ENCODE peak calls at places on chromosome X, in seven cellular contexts. F is left ventricle myocardium inferior, U is AG10803, B is GM12865, W is lower lobe of right lung, A is choroid plexus epithelial cell, K is coronary artery. J is an unnamed sample.

GRCh38 chrX:148552775-148553174 is 52.4 kb downstream of the AFF2 start:
- DNase-seq in F (no peak), U (no peak), B (peak), W (no peak), A (peak), K (no peak), J (no peak)

GRCh38 chrX:39507617-39508299 is 590.0 kb downstream of the BCOR start:
- DNase-seq in F (no peak), U (no peak), B (no peak), W (no peak), A (no peak), K (no peak), J (no peak)

GRCh38 chrX:150324035-150324728 is 38.9 kb upstream of the MAMLD1 start:
- DNase-seq in F (no peak), U (peak), B (no peak), W (no peak), A (peak), K (no peak), J (no peak)

GRCh38 chrX:138917781-138918180 is 206.3 kb upstream of the FGF13 start:
- DNase-seq in F (no peak), U (peak), B (no peak), W (no peak), A (peak), K (no peak), J (no peak)

GRCh38 chrX:49040376-49040955 is 2.7 kb downstream of the TFE3 start:
- DNase-seq in F (no peak), U (peak), B (no peak), W (no peak), A (peak), K (no peak), J (no peak)

GRCh38 chrX:148609766-148610698 is 109.6 kb downstream of the AFF2 start:
- DNase-seq in F (no peak), U (no peak), B (peak), W (no peak), A (no peak), K (no peak), J (no peak)

GRCh38 chrX:17441965-17442364 is 67.0 kb downstream of the NHS start:
- DNase-seq in F (no peak), U (peak), B (no peak), W (no peak), A (no peak), K (no peak), J (no peak)

GRCh38 chrX:140672840-140673731 is 36.5 kb upstream of the LINC00632 start:
- DNase-seq in F (no peak), U (no peak), B (no peak), W (no peak), A (no peak), K (no peak), J (no peak)

GRCh38 chrX:26851981-26852380 is 611.2 kb downstream of the PPP4R3C start:
- DNase-seq in F (no peak), U (no peak), B (no peak), W (no peak), A (peak), K (no peak), J (no peak)

DNA sequence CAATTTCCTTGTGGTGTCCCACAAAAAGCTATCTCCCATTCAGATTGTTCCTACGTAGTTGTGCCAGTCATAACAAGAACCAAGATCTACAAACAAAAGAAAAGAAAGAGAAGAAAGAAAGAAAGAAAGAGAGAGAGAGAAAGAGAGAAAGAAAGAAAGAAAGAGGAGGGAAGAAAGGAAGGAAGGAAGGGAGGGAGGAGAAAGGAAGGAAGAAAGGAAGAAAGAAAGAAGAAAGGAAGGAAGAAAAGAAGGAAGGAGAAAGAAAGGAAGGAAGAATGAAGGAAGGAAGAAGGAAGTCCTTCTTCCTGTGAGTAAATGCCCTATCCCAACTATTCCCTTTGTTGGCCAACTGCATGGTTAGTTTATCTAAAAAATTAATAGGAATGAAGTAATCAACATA is 366.0 kb downstream of the DHRSX start:
- DNase-seq in F (no peak), U (no peak), B (no peak), W (no peak), A (no peak), K (no peak), J (no peak)
- TF ChIP-seq CTCF in F (no peak), U (no peak), B (no peak), W (no peak), A (no peak), K (no peak), J (no peak)

DNA sequence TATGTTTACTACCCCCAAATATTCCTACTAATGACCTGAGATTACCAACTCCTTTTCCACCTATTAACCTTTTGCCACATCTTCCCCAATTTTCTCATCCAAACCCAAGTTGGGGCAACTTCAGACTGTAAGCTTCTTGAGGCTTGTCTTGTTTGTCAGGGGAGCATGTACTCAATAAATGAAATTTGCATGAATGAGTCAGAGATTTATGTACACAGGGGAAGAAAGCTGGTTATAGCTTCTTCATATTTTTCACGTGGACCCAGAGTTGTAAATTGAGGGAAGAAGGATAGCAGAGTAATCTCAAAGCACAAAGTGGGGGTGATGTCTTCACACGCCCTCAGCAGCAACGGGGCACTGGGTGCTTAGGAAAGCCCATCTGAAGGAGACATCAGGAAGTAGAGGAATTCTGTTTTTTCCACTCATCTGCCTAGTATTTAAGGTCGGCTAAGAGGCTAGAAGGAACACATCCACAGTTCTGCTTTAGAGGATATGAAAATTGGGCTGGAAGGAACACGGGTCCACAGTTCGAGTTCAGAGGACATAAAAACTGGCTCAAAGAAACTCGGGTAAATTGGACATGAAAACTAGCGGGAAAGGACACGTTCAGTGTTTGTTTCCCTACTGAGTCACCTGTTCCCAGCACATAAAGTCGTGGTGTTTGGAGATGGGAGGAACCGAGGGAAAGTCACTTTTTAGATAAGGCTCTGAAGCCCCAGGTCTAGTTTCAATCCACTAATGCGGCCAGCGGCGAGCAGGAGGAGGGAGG is 698 bp upstream of the CA5B start:
- DNase-seq in F (no peak), U (no peak), B (peak), W (no peak), A (no peak), K (no peak), J (no peak)
- H3K4me3 ChIP-seq in F (peak), U (peak), B (peak), W (peak), A (peak), K (peak), J (peak)

GRCh38 chrX:34300871-34301270 is 168.8 kb upstream of the FAM47A start:
- DNase-seq in F (no peak), U (peak), B (peak), W (no peak), A (peak), K (no peak), J (peak)
- TF ChIP-seq CTCF in F (peak), U (peak), B (peak), W (peak), A (peak), K (peak), J (peak)

DNA sequence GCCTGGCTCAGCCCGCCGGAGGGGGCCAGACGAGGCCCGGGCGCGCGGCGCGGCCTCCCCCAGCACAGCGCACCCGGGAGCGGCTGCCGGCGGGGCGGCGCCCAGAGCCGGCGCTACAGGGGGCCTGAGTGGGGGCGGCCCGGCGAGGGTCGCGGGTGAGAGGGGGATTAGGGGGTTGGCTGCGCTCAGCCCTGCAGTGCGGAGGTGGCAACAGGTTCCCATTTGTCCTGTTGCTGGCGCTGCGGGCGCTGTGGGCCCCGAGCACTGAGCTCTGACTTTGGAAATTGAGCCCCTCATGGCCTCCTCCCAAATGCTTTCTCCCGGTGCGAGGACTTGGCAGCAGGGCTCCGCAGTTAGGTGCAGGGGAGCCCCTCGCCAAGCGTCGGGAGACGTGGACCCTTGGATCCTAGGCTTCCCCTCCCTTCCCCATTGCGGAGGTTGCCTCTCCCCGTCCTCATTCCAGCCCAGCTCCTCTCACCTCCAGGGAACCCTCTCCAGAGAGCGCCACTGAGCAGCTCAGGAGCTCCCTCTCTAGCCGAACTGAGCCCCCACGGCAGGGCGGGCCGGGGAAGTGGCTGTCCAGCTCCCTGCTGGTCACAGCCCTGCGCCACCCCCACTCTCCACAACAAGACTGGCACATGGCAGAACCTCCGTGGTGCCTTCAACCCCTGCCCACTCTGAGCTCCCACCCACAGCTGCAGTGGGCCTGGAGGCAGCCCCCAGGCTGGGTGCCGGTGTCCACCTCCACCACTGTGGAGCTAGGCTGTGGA is 2.5 kb upstream of the DUSP9 start:
- DNase-seq in F (no peak), U (no peak), B (no peak), W (no peak), A (no peak), K (no peak), J (no peak)
- H3K4me3 ChIP-seq in F (peak), U (no peak), B (no peak), W (no peak), A (no peak), K (peak), J (no peak)

DNA sequence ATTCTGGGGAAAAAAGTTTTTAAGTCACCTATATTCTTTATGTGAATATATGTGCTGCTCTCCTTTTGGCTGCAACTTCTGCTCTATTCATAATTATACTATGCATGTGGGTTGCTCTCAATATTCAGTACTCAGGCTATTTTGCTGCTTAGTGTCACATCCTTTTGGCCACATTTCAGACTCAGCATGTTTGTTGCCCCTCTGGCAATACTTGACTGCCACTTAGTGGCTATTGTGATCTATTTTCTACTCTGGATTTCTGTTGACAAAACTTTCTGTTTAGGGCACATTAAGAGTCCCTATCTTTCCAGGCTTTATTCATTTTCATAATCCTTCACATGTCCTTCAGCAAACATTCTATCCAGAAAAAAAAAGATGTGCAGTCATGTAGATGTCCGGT is 15.8 kb upstream of the CT45A1 start:
- DNase-seq in F (no peak), U (no peak), B (peak), W (no peak), A (no peak), K (no peak), J (peak)
- TF ChIP-seq CTCF in F (peak), U (no peak), B (no peak), W (no peak), A (no peak), K (no peak), J (peak)

DNA sequence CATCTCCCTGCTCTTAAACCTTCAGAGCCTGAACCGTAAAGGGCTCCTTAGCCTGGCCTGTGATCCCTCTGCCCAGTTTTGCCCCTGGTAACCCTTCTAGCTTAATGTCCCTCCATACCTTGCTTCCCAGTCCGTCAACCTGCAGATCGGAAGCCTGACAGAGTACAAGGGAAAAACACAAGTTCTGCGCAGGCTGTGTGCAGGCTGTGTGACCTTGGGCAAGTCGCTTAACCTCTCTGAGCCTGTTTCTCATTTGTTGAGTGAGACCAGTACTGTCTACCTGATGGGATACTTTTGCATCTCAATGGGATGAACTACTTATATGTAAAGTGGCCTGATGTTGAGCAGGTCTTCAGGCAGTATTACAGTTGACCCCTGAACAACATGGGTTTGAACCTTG is 1.7 kb downstream of the NSDHL start:
- DNase-seq in F (no peak), U (no peak), B (no peak), W (no peak), A (no peak), K (no peak), J (no peak)
- H3K4me3 ChIP-seq in F (peak), U (no peak), B (no peak), W (no peak), A (no peak), K (no peak), J (no peak)

GRCh38 chrX:6129751-6130150 is 98.9 kb downstream of the NLGN4X start:
- DNase-seq in F (no peak), U (no peak), B (no peak), W (no peak), A (no peak), K (no peak), J (no peak)

GRCh38 chrX:6132970-6133369 is 95.7 kb downstream of the NLGN4X start:
- DNase-seq in F (no peak), U (no peak), B (no peak), W (no peak), A (no peak), K (no peak), J (no peak)

DNA sequence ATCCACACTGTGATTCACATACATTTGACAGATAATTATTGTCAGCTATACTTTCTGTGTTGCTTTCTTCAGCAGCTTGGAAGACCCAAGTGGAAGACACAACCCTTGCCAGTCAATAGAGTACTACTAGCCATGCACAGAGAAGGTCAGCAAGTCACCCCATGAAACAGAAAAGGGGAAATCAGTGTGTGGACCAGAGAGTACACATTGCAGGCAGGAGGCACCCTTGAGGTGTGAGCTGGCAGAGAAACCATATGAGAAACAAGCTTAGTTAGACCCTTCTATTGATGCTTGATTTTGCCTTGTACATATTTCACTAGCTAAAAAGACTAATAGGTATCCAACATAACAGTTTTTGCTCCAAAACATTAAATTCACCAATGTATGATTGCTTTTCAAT is 99.5 kb downstream of the NLGN4X start:
- DNase-seq in F (no peak), U (no peak), B (no peak), W (no peak), A (no peak), K (no peak), J (no peak)
- TF ChIP-seq CTCF in F (no peak), U (no peak), B (no peak), W (no peak), A (no peak), K (no peak), J (no peak)

DNA sequence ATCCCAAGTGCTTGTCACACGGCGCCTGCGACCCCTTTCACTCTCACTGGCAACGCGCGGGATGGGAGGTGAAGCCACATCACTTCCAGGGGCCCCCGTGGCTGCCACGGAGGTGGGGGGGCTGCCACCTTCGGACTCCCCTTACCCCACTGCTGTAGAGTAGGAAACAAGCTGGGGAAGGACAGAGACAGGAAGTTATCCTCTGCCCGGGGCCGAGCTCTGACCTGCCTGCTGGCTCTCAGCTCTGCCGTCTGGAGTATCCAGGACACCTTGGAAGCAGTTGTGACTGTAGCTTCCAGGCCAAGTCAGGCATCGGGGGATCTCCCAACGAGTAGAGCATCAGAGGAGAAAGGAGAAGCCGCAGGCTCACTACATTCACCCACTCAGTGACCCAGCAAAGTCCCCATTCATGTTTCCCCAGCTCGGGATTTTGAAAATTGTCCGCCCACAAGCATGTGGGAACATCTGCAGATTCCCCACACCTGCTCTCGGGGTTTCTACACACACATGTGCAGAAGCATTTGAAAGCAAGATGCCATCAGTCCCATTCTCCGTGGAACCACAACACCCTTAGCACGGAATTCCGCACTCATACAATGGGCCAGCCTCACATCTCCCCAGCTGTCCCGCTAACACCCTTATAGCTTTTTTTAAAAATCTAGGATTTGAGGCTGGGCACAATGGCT is 10.8 kb downstream of the PDZD4 start:
- DNase-seq in F (no peak), U (no peak), B (no peak), W (no peak), A (no peak), K (no peak), J (no peak)
- H3K4me3 ChIP-seq in F (peak), U (peak), B (no peak), W (peak), A (peak), K (peak), J (peak)